ENCODE peak calls at places on chromosomes 13 and 19, in five cellular contexts. N is BE2C, C is heart right ventricle, Q is testis, I is Panc1. Y is an unnamed sample. For H3K4me1, the result is how much of the 10 kb centered on the place peaks cover.

GRCh38 chr19:54339646-54340358 is 840 bp upstream of the LILRA4 start:
- DNase-seq in I (no peak), Q (no peak), N (no peak), C (no peak), Y (no peak)

GRCh38 chr19:50554212-50554611 is 14.0 kb downstream of the LRRC4B start:
- DNase-seq in Q (no peak), C (no peak), I (no peak), N (no peak), Y (no peak)

GRCh38 chr19:19257836-19258588 is 15.1 kb downstream of the TM6SF2 start:
- DNase-seq in N (no peak), I (no peak), C (no peak), Q (no peak), Y (no peak)

GRCh38 chr13:41492432-41493267 is 35.3 kb downstream of the RGCC start:
- DNase-seq in Q (no peak), C (no peak), I (no peak), N (no peak), Y (no peak)

GRCh38 chr19:17357078-17357666 is 19.8 kb downstream of the GTPBP3 start:
- DNase-seq in I (no peak), C (no peak), Q (no peak), N (no peak), Y (no peak)

GRCh38 chr13:60012503-60012902 is 151.2 kb downstream of the DIAPH3 start:
- DNase-seq in C (no peak), N (no peak), I (no peak), Q (no peak), Y (no peak)

GRCh38 chr13:95247857-95248256 is 53.4 kb downstream of the ABCC4 start:
- DNase-seq in I (no peak), N (no peak), C (no peak), Q (no peak), Y (no peak)

GRCh38 chr13:54402495-54402894 is 1373.9 kb downstream of the OLFM4 start:
- DNase-seq in C (no peak), N (no peak), Q (no peak), I (no peak), Y (no peak)

GRCh38 chr19:4023600-4024398 is 16.3 kb downstream of the PIAS4 start:
- DNase-seq in C (peak), N (no peak), I (no peak), Q (no peak), Y (no peak)

GRCh38 chr19:35543280-35544109 is 1.9 kb upstream of the TMEM147 start:
- DNase-seq in Q (no peak), N (no peak), C (no peak), I (no peak), Y (no peak)

GRCh38 chr19:54969647-54970046 is 3.5 kb downstream of the NLRP2 start:
- DNase-seq in C (no peak), I (no peak), Q (no peak), N (no peak), Y (no peak)

GRCh38 chr13:50126378-50127016 is 111.3 kb downstream of the KCNRG start:
- DNase-seq in C (no peak), Q (no peak), N (no peak), I (no peak), Y (no peak)

GRCh38 chr13:73902296-73902695 is 231.9 kb downstream of the KLF12 start:
- DNase-seq in I (no peak), C (no peak), N (no peak), Q (no peak), Y (no peak)

GRCh38 chr19:13207237-13208130 is 57.3 kb downstream of the IER2 start:
- DNase-seq in C (peak), Q (peak), N (no peak), I (no peak), Y (no peak)

GRCh38 chr13:24127116-24127631 is 33.3 kb upstream of the SPATA13 start:
- DNase-seq in Q (no peak), I (no peak), C (no peak), N (no peak), Y (no peak)

GRCh38 chr13:109810761-109811510 is 24.6 kb upstream of the IRS2 start:
- DNase-seq in C (no peak), N (no peak), Q (no peak), I (no peak), Y (no peak)

GRCh38 chr19:10550336-10550735 is 6.6 kb downstream of the ATG4D start:
- DNase-seq in C (no peak), N (no peak), Q (no peak), I (no peak), Y (no peak)

GRCh38 chr19:49430678-49431329 is 5.6 kb downstream of the GFY start:
- DNase-seq in C (no peak), I (no peak), N (no peak), Q (no peak), Y (no peak)

GRCh38 chr13:112759834-112760233 is 70.0 kb downstream of the ATP11A start:
- DNase-seq in I (no peak), Q (no peak), N (no peak), C (no peak), Y (no peak)

GRCh38 chr19:48815870-48816501 is 5.2 kb upstream of the BCAT2 start:
- DNase-seq in Q (peak), N (peak), I (no peak), C (no peak), Y (no peak)

GRCh38 chr13:49308977-49309408 is 61.3 kb downstream of the CDADC1 start:
- DNase-seq in N (no peak), Q (no peak), I (no peak), C (no peak), Y (no peak)

GRCh38 chr13:97275265-97275664 is 53.1 kb downstream of the MBNL2 start:
- DNase-seq in N (no peak), I (no peak), C (no peak), Q (no peak), Y (no peak)

GRCh38 chr19:29268103-29268502 is 55.2 kb upstream of the UQCRFS1 start:
- DNase-seq in N (no peak), C (no peak), I (no peak), Q (no peak), Y (no peak)

GRCh38 chr19:41341669-41342490 is 11.8 kb downstream of the TGFB1 start:
- DNase-seq in C (no peak), I (no peak), N (no peak), Q (no peak), Y (no peak)

GRCh38 chr19:32224371-32225244 is 120.8 kb upstream of the ZNF507 start:
- DNase-seq in I (no peak), Q (peak), N (peak), C (peak), Y (no peak)

GRCh38 chr19:52170863-52171320 is 529 bp downstream of the ZNF836 start:
- DNase-seq in I (no peak), C (peak), N (peak), Q (peak), Y (no peak)

GRCh38 chr19:35211545-35212230 is 16.9 kb downstream of the FAM187B start:
- DNase-seq in N (no peak), I (no peak), C (peak), Q (peak), Y (no peak)

GRCh38 chr13:108037348-108037747 is 178.0 kb downstream of the LIG4 start:
- DNase-seq in C (no peak), Q (no peak), N (no peak), I (no peak), Y (no peak)

GRCh38 chr19:42693760-42694350 is 46.4 kb downstream of the PSG3 start:
- DNase-seq in Q (peak), N (peak), C (no peak), I (no peak), Y (no peak)

GRCh38 chr13:110518571-110518970 is 43.0 kb downstream of the RAB20 start:
- DNase-seq in C (no peak), I (no peak), N (no peak), Q (no peak), Y (no peak)

GRCh38 chr13:30373727-30374126 is 48.6 kb upstream of the UBE2L5 start:
- DNase-seq in N (no peak), C (no peak), Q (no peak), I (no peak), Y (no peak)

GRCh38 chr13:30370146-30370545 is 52.1 kb upstream of the UBE2L5 start:
- DNase-seq in C (no peak), Q (no peak), N (no peak), I (no peak), Y (no peak)

GRCh38 chr13:30367296-30367695 is 55.0 kb upstream of the UBE2L5 start:
- DNase-seq in Q (no peak), I (no peak), N (no peak), C (no peak), Y (no peak)

GRCh38 chr13:30371649-30372265 is 50.5 kb upstream of the UBE2L5 start:
- DNase-seq in N (peak), Q (no peak), C (no peak), I (no peak), Y (no peak)

GRCh38 chr13:30370916-30371521 is 51.3 kb upstream of the UBE2L5 start:
- DNase-seq in I (no peak), C (no peak), N (no peak), Q (no peak), Y (no peak)
- H3K4me1 ChIP-seq in I (under half), C (under half), N (under half), Q (under half), Y (under half)

GRCh38 chr19:47723573-47723923 is 10.3 kb downstream of the EHD2 start:
- DNase-seq in C (peak), N (peak), Q (peak), I (no peak), Y (no peak)
- H3K4me3 ChIP-seq in C (peak), N (no peak), Q (no peak), I (no peak), Y (peak)

GRCh38 chr13:47859129-47859528 is 141.9 kb downstream of the SUCLA2 start:
- DNase-seq in Q (no peak), C (no peak), N (no peak), I (no peak), Y (no peak)
- TF ChIP-seq CTCF in Q (no peak), C (no peak), N (no peak), I (no peak), Y (no peak)

GRCh38 chr19:38697641-38698071 is 46.6 kb downstream of the CAPN12 start:
- DNase-seq in Q (no peak), N (no peak), I (no peak), C (no peak), Y (no peak)
- H3K4me1 ChIP-seq in Q (under half), N (under half), I (half or more), C (half or more), Y (half or more)

DNA sequence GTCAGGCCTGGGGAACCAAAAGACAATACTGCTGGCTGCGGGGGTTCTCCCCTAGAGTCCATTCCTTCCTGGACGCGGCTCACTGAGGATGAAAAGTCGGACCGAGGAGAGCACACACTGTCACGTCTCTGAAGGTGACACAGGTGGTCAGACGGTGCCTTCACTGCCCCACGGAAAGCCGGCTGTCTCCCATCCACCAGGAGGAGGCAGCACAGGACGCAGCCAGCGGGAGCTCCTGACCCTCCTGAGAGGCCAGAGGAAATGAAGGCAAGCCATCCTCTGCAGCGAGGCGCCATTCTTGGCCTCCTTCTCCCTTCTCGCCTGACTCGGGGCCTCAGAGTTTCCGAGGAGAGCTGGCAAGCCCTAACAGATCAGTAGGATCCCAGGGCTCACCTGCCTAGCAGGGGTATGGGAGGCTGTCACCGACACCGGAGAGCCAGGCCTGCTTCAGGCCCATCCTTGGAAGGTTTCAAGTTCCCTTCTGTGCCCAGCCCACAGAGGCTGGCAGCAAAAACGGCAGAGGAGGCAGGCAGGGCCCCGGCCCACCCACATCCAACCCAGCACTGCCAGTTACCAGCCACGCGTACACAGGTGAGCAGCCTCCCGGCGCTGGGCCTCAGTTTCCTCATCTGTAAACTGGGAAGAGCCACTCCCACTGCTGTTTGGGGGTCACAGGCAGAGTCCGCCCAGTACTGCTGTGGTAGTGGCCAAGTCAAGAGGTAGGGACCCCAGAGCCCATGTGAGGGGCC is 4.5 kb downstream of the REXO1 start:
- DNase-seq in C (no peak), N (no peak), I (no peak), Q (no peak), Y (no peak)
- H3K4me3 ChIP-seq in C (no peak), N (no peak), I (no peak), Q (no peak), Y (no peak)

Y was measured in vagina.